ENCODE peak calls at places on chromosomes 12 and 14, in six cellular contexts. R is HL-60, H is H1, D is K562, A is SK-N-SH, P is GM12878. U is an unnamed sample.

GRCh38 chr12:10722502-10722904 is 620 bp downstream of the YBX3 start:
- DNase-seq in R (peak; percentile 37), H (no peak), D (peak; percentile 54), A (peak; percentile 23), P (no peak), U (peak; percentile 19)

GRCh38 chr14:34785223-34786006 is 71.0 kb upstream of the CFL2 start:
- DNase-seq in R (no peak), H (no peak), D (no peak), A (no peak), P (no peak), U (no peak)

GRCh38 chr14:53365516-53366130 is 212.5 kb upstream of the DDHD1 start:
- DNase-seq in R (no peak), H (no peak), D (no peak), A (no peak), P (no peak), U (no peak)

GRCh38 chr12:68440068-68440581 is 108.0 kb upstream of the MDM1 start:
- DNase-seq in R (no peak), H (no peak), D (no peak), A (no peak), P (no peak), U (no peak)

GRCh38 chr12:38101753-38102152 is 214.8 kb upstream of the ALG10B start:
- DNase-seq in R (no peak), H (no peak), D (no peak), A (no peak), P (no peak), U (no peak)

GRCh38 chr14:92105845-92106094 is 612 bp downstream of the ATXN3 start:
- DNase-seq in R (peak; percentile 63), H (no peak), D (peak; percentile 7), A (no peak), P (no peak), U (peak; percentile 5)

GRCh38 chr14:87160964-87161363 is 832.0 kb downstream of the GALC start:
- DNase-seq in R (no peak), H (no peak), D (no peak), A (no peak), P (no peak), U (no peak)

GRCh38 chr12:57452937-57453509 is 2.1 kb upstream of the INHBE start:
- DNase-seq in R (peak; percentile 70), H (no peak), D (peak; percentile 70), A (peak; percentile 81), P (no peak), U (peak; percentile 73)

GRCh38 chr14:67971627-67972625 is 152.3 kb downstream of the RAD51B start:
- DNase-seq in R (no peak), H (no peak), D (no peak), A (peak; percentile 1), P (no peak), U (no peak)

GRCh38 chr12:70078161-70078560 is 165.1 kb upstream of the CNOT2 start:
- DNase-seq in R (no peak), H (no peak), D (no peak), A (no peak), P (no peak), U (no peak)

GRCh38 chr14:96251656-96252155 is 4.3 kb upstream of the BDKRB1 start:
- DNase-seq in R (no peak), H (no peak), D (no peak), A (no peak), P (no peak), U (no peak)

GRCh38 chr12:105561981-105562726 is 231.7 kb downstream of the C12orf75 start:
- DNase-seq in R (no peak), H (no peak), D (no peak), A (no peak), P (no peak), U (no peak)

GRCh38 chr12:120413901-120414695 is 23.8 kb upstream of the COX6A1 start:
- DNase-seq in R (no peak), H (peak; percentile 89), D (no peak), A (no peak), P (no peak), U (no peak)

GRCh38 chr12:123958876-123959275 is 13.8 kb downstream of the CCDC92 start:
- DNase-seq in R (no peak), H (no peak), D (no peak), A (no peak), P (no peak), U (no peak)

GRCh38 chr14:100448376-100448775 is 125.2 kb downstream of the SLC25A47 start:
- DNase-seq in R (peak; percentile 22), H (no peak), D (no peak), A (no peak), P (no peak), U (no peak)

GRCh38 chr14:33198684-33199083 is 260.0 kb downstream of the NPAS3 start:
- DNase-seq in R (no peak), H (no peak), D (no peak), A (no peak), P (no peak), U (no peak)

GRCh38 chr14:77133718-77134338 is 7.8 kb downstream of the ZDHHC22 start:
- DNase-seq in R (peak; percentile 41), H (peak; percentile 80), D (peak; percentile 45), A (no peak), P (no peak), U (peak; percentile 58)

GRCh38 chr14:23580152-23580926 is 1.7 kb upstream of the JPH4 start:
- DNase-seq in R (no peak), H (no peak), D (no peak), A (no peak), P (no peak), U (peak; percentile 10)

GRCh38 chr14:53545217-53545616 is 392.1 kb upstream of the DDHD1 start:
- DNase-seq in R (no peak), H (no peak), D (no peak), A (no peak), P (no peak), U (no peak)

GRCh38 chr14:83217492-83217891 is 1683.8 kb upstream of the SEL1L start:
- DNase-seq in R (peak; percentile 35), H (no peak), D (no peak), A (no peak), P (no peak), U (no peak)

GRCh38 chr12:93137656-93138612 is 208.8 kb upstream of the EEA1 start:
- DNase-seq in R (peak; percentile 30), H (no peak), D (peak; percentile 21), A (no peak), P (no peak), U (no peak)

GRCh38 chr12:94733727-94734126 is 83.4 kb upstream of the TMCC3 start:
- DNase-seq in R (no peak), H (no peak), D (no peak), A (no peak), P (no peak), U (no peak)

GRCh38 chr12:110661337-110661972 is 27.5 kb downstream of the HVCN1 start:
- DNase-seq in R (no peak), H (no peak), D (no peak), A (no peak), P (peak; percentile 92), U (no peak)

GRCh38 chr12:76186507-76186906 is 102.0 kb upstream of the NAP1L1 start:
- DNase-seq in R (no peak), H (no peak), D (no peak), A (no peak), P (no peak), U (no peak)
- TF ChIP-seq GABPA in R (no peak), H (no peak), D (no peak), A (no peak), P (no peak), U (no peak)

GRCh38 chr12:95909871-95910270 is 32.5 kb downstream of the CCDC38 start:
- DNase-seq in R (no peak), H (no peak), D (no peak), A (no peak), P (no peak), U (no peak)

DNA sequence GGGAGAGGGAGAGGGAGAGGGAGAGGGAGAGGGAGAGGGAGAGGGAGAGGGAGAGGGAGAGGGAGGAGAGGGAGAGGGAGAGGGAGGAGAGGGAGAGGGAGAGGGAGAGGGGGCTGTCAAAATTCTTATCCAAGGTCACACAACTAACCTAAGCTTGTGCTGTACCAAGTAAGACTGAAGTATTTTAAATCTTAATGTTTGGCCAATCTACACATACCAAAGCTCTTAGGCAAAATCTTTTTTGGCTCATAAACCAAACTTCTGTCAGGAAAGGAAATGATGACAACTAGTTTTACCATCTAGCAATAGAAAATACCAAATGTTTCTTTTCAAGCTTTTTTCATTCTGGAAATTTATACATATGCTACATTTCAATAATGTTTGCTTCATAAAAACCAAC is 33.8 kb downstream of the CCDC38 start:
- DNase-seq in R (no peak), H (no peak), D (no peak), A (no peak), P (no peak), U (no peak)
- TF ChIP-seq GABPA in R (no peak), H (no peak), D (no peak), A (no peak), P (no peak), U (no peak)

DNA sequence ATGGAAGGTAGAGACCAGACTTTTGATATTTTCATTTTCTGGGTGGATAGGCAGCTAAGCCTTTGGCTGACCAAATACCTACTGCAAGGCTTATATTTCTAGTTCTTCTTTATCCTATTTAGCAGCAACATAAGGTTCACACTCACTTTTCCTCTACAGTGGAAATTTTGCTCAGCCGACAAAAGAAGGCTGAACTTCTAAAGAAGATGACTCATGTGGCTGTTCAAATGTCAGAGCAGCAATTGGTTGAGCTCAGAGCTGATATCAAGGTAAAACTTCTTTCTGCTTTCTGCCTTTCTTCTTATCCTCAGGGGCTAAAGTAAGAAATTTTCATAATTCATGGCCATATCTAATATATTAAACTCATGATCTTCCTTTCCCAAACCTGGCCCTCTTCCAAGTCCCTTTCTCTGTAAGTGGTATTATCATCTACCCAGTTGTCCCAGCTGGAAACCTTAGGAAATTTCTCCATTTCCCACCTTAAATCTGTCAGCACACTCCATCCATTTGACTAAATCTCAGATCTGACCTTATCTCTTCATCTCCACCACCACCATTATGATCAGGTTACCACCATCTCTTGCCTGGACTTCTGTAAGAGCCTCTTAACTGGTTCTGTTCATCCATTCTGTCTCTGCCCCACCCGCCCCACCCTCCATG is 19.8 kb upstream of the KCNH3 start:
- DNase-seq in R (no peak), H (no peak), D (no peak), A (no peak), P (no peak), U (no peak)
- TF ChIP-seq GABPA in R (no peak), H (no peak), D (no peak), A (no peak), P (no peak), U (no peak)

GRCh38 chr14:61491224-61491623 is 169.8 kb downstream of the PRKCH start:
- DNase-seq in R (no peak), H (no peak), D (no peak), A (no peak), P (no peak), U (peak; percentile 84)

GRCh38 chr14:61488417-61488816 is 167.0 kb downstream of the PRKCH start:
- DNase-seq in R (no peak), H (no peak), D (no peak), A (no peak), P (no peak), U (no peak)

GRCh38 chr14:61489527-61489926 is 168.1 kb downstream of the PRKCH start:
- DNase-seq in R (no peak), H (no peak), D (no peak), A (no peak), P (no peak), U (peak; percentile 37)

GRCh38 chr14:61489002-61489401 is 167.6 kb downstream of the PRKCH start:
- DNase-seq in R (no peak), H (no peak), D (no peak), A (no peak), P (no peak), U (no peak)

DNA sequence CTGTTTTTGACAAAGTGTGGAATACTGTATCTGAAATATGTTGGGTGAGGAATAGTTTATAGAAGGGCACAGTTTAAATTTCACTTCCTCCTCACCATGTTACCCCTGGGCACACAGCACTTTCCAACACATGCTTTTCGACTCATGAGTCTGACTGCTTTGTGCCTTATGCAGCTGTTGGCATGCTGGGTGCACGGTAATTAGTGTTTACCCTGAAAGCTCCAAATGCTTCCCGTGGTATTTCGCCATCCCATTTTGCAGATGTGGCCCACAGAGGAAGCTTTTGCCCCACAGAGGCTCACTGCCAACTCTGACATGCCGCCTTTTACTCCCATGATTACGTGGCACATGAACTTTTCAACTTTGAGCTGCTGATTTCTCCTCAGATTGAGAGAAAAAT is 168.6 kb downstream of the PRKCH start:
- DNase-seq in R (peak; percentile 84), H (no peak), D (no peak), A (no peak), P (no peak), U (no peak)
- TF ChIP-seq GABPA in R (no peak), H (no peak), D (no peak), A (no peak), P (no peak), U (no peak)

U was measured in HepG2.